ENCODE peak calls at places on chromosomes 11 and 22, in seven cellular contexts. One of them, this sample, is unnamed. For H3K9me3, the result is how much of the 10 kb centered on the place peaks cover.

GRCh38 chr11:129423426-129423825 is 47.8 kb downstream of the BARX2 start:
- DNase-seq in HCT116: no peak
- DNase-seq in GM12878: no peak
- DNase-seq in H1: no peak
- DNase-seq in SK-N-SH: no peak
- DNase-seq in A549: no peak
- DNase-seq in K562: no peak
- DNase-seq in this sample: no peak

GRCh38 chr11:76694664-76695063 is 24.1 kb upstream of the LRRC32 start:
- DNase-seq in A549: peak
- DNase-seq in H1: no peak
- DNase-seq in GM12878: no peak
- DNase-seq in HCT116: no peak
- DNase-seq in K562: no peak
- DNase-seq in SK-N-SH: no peak
- DNase-seq in this sample: peak

GRCh38 chr22:50700387-50701075 is 27.9 kb downstream of the SHANK3 start:
- DNase-seq in GM12878: no peak
- DNase-seq in A549: no peak
- DNase-seq in SK-N-SH: no peak
- DNase-seq in H1: no peak
- DNase-seq in HCT116: no peak
- DNase-seq in K562: no peak
- DNase-seq in this sample: peak

GRCh38 chr11:23959466-23959865 is 537.4 kb upstream of the LUZP2 start:
- DNase-seq in SK-N-SH: no peak
- DNase-seq in GM12878: no peak
- DNase-seq in A549: no peak
- DNase-seq in K562: no peak
- DNase-seq in H1: no peak
- DNase-seq in HCT116: no peak
- DNase-seq in this sample: no peak

GRCh38 chr11:114208371-114208770 is 87.8 kb upstream of the NNMT start:
- DNase-seq in SK-N-SH: no peak
- DNase-seq in A549: no peak
- DNase-seq in H1: no peak
- DNase-seq in K562: no peak
- DNase-seq in GM12878: no peak
- DNase-seq in HCT116: no peak
- DNase-seq in this sample: no peak

GRCh38 chr22:22042009-22042408 is 59.4 kb upstream of the TOP3B start:
- DNase-seq in K562: peak
- DNase-seq in H1: no peak
- DNase-seq in GM12878: peak
- DNase-seq in A549: no peak
- DNase-seq in SK-N-SH: no peak
- DNase-seq in HCT116: no peak
- DNase-seq in this sample: no peak

GRCh38 chr11:64036081-64037026 is 623 bp downstream of the FLRT1 start:
- DNase-seq in H1: no peak
- DNase-seq in GM12878: no peak
- DNase-seq in K562: peak
- DNase-seq in HCT116: no peak
- DNase-seq in A549: no peak
- DNase-seq in SK-N-SH: peak
- DNase-seq in this sample: no peak

GRCh38 chr11:48066881-48067800 is 86.8 kb downstream of the PTPRJ start:
- DNase-seq in K562: no peak
- DNase-seq in A549: no peak
- DNase-seq in HCT116: no peak
- DNase-seq in H1: no peak
- DNase-seq in GM12878: no peak
- DNase-seq in SK-N-SH: no peak
- DNase-seq in this sample: peak

GRCh38 chr22:22023581-22024137 is 41.1 kb upstream of the TOP3B start:
- DNase-seq in HCT116: no peak
- DNase-seq in K562: peak
- DNase-seq in GM12878: no peak
- DNase-seq in SK-N-SH: no peak
- DNase-seq in A549: no peak
- DNase-seq in H1: no peak
- DNase-seq in this sample: no peak

GRCh38 chr11:119759324-119759723 is 30.3 kb upstream of the NECTIN1 start:
- DNase-seq in GM12878: no peak
- DNase-seq in H1: no peak
- DNase-seq in HCT116: peak
- DNase-seq in A549: no peak
- DNase-seq in K562: peak
- DNase-seq in SK-N-SH: no peak
- DNase-seq in this sample: no peak

GRCh38 chr11:71212871-71213559 is 39.4 kb downstream of the SHANK2 start:
- DNase-seq in K562: no peak
- DNase-seq in HCT116: no peak
- DNase-seq in H1: no peak
- DNase-seq in GM12878: no peak
- DNase-seq in A549: no peak
- DNase-seq in SK-N-SH: no peak
- DNase-seq in this sample: no peak

GRCh38 chr11:79503028-79503427 is 62.2 kb upstream of the TENM4 start:
- DNase-seq in SK-N-SH: no peak
- DNase-seq in HCT116: no peak
- DNase-seq in H1: no peak
- DNase-seq in GM12878: no peak
- DNase-seq in A549: no peak
- DNase-seq in K562: no peak
- DNase-seq in this sample: no peak

GRCh38 chr11:102244681-102245409 is 72.4 kb upstream of the BIRC3 start:
- DNase-seq in H1: no peak
- DNase-seq in GM12878: no peak
- DNase-seq in A549: peak
- DNase-seq in SK-N-SH: no peak
- DNase-seq in HCT116: peak
- DNase-seq in K562: no peak
- DNase-seq in this sample: no peak

GRCh38 chr22:45994516-45995404 is 17.8 kb upstream of the WNT7B start:
- DNase-seq in A549: peak
- DNase-seq in GM12878: no peak
- DNase-seq in K562: peak
- DNase-seq in SK-N-SH: peak
- DNase-seq in HCT116: no peak
- DNase-seq in H1: peak
- DNase-seq in this sample: peak

GRCh38 chr11:102453286-102453797 is 777 bp upstream of the TMEM123 start:
- DNase-seq in GM12878: no peak
- DNase-seq in SK-N-SH: peak
- DNase-seq in K562: no peak
- DNase-seq in H1: no peak
- DNase-seq in A549: no peak
- DNase-seq in HCT116: no peak
- DNase-seq in this sample: no peak

GRCh38 chr11:118628031-118628430 is 20.6 kb downstream of the PHLDB1 start:
- DNase-seq in H1: no peak
- DNase-seq in GM12878: no peak
- DNase-seq in HCT116: no peak
- DNase-seq in SK-N-SH: no peak
- DNase-seq in K562: no peak
- DNase-seq in A549: no peak
- DNase-seq in this sample: no peak

GRCh38 chr11:77195071-77195705 is 67.1 kb downstream of the MYO7A start:
- DNase-seq in K562: no peak
- DNase-seq in A549: no peak
- DNase-seq in SK-N-SH: no peak
- DNase-seq in H1: no peak
- DNase-seq in GM12878: no peak
- DNase-seq in HCT116: no peak
- DNase-seq in this sample: no peak

GRCh38 chr11:87219266-87219665 is 181.5 kb downstream of the TMEM135 start:
- DNase-seq in K562: no peak
- DNase-seq in SK-N-SH: no peak
- DNase-seq in H1: no peak
- DNase-seq in GM12878: peak
- DNase-seq in A549: no peak
- DNase-seq in HCT116: no peak
- DNase-seq in this sample: no peak

GRCh38 chr22:26170795-26171194 is 1.5 kb downstream of the SEZ6L start:
- DNase-seq in H1: peak
- DNase-seq in GM12878: no peak
- DNase-seq in K562: peak
- DNase-seq in SK-N-SH: peak
- DNase-seq in HCT116: no peak
- DNase-seq in A549: no peak
- DNase-seq in this sample: no peak

GRCh38 chr22:36417281-36417686 is 29.5 kb upstream of the MYH9 start:
- DNase-seq in K562: no peak
- DNase-seq in SK-N-SH: no peak
- DNase-seq in GM12878: no peak
- DNase-seq in HCT116: no peak
- DNase-seq in A549: no peak
- DNase-seq in H1: no peak
- DNase-seq in this sample: no peak

GRCh38 chr11:6606471-6607189 is 3.1 kb downstream of the ILK start:
- DNase-seq in K562: peak
- DNase-seq in SK-N-SH: peak
- DNase-seq in GM12878: no peak
- DNase-seq in A549: peak
- DNase-seq in H1: peak
- DNase-seq in HCT116: peak
- DNase-seq in this sample: peak

GRCh38 chr11:34266987-34267386 is 90.8 kb downstream of the ABTB2 start:
- DNase-seq in A549: no peak
- DNase-seq in H1: no peak
- DNase-seq in K562: no peak
- DNase-seq in HCT116: no peak
- DNase-seq in GM12878: no peak
- DNase-seq in SK-N-SH: no peak
- DNase-seq in this sample: no peak

GRCh38 chr22:33793464-33793863 is 126.8 kb downstream of the LARGE1 start:
- DNase-seq in GM12878: no peak
- DNase-seq in K562: no peak
- DNase-seq in SK-N-SH: no peak
- DNase-seq in A549: no peak
- DNase-seq in HCT116: no peak
- DNase-seq in H1: no peak
- DNase-seq in this sample: no peak

GRCh38 chr22:43238526-43239006 is 51.6 kb upstream of the TTLL12 start:
- DNase-seq in A549: no peak
- DNase-seq in GM12878: no peak
- DNase-seq in HCT116: no peak
- DNase-seq in H1: no peak
- DNase-seq in SK-N-SH: no peak
- DNase-seq in K562: no peak
- DNase-seq in this sample: no peak

GRCh38 chr22:48366591-48366990 is 1461.1 kb downstream of the BRD1 start:
- DNase-seq in K562: no peak
- DNase-seq in H1: peak
- DNase-seq in SK-N-SH: no peak
- DNase-seq in HCT116: no peak
- DNase-seq in GM12878: no peak
- DNase-seq in A549: no peak
- DNase-seq in this sample: no peak
- H3K9me3 ChIP-seq in K562: under half
- H3K9me3 ChIP-seq in H1: under half
- H3K9me3 ChIP-seq in SK-N-SH: under half
- H3K9me3 ChIP-seq in HCT116: under half
- H3K9me3 ChIP-seq in GM12878: under half
- H3K9me3 ChIP-seq in A549: under half
- H3K9me3 ChIP-seq in this sample: under half

GRCh38 chr11:75263944-75264349 is 23.4 kb downstream of the TPBGL start:
- DNase-seq in HCT116: no peak
- DNase-seq in K562: no peak
- DNase-seq in SK-N-SH: no peak
- DNase-seq in A549: no peak
- DNase-seq in H1: no peak
- DNase-seq in GM12878: no peak
- DNase-seq in this sample: peak
- TF ChIP-seq MAX in HCT116: no peak
- TF ChIP-seq MAX in K562: no peak
- TF ChIP-seq MAX in SK-N-SH: no peak
- TF ChIP-seq MAX in A549: no peak
- TF ChIP-seq MAX in H1: no peak
- TF ChIP-seq MAX in GM12878: no peak
- TF ChIP-seq MAX in this sample: no peak

GRCh38 chr11:116117326-116118137 is 613.3 kb upstream of the CADM1 start:
- DNase-seq in HCT116: no peak
- DNase-seq in SK-N-SH: no peak
- DNase-seq in GM12878: no peak
- DNase-seq in A549: no peak
- DNase-seq in K562: no peak
- DNase-seq in H1: peak
- DNase-seq in this sample: no peak
- H3K9me3 ChIP-seq in HCT116: under half
- H3K9me3 ChIP-seq in SK-N-SH: under half
- H3K9me3 ChIP-seq in GM12878: under half
- H3K9me3 ChIP-seq in A549: under half
- H3K9me3 ChIP-seq in K562: under half
- H3K9me3 ChIP-seq in H1: under half
- H3K9me3 ChIP-seq in this sample: under half

DNA sequence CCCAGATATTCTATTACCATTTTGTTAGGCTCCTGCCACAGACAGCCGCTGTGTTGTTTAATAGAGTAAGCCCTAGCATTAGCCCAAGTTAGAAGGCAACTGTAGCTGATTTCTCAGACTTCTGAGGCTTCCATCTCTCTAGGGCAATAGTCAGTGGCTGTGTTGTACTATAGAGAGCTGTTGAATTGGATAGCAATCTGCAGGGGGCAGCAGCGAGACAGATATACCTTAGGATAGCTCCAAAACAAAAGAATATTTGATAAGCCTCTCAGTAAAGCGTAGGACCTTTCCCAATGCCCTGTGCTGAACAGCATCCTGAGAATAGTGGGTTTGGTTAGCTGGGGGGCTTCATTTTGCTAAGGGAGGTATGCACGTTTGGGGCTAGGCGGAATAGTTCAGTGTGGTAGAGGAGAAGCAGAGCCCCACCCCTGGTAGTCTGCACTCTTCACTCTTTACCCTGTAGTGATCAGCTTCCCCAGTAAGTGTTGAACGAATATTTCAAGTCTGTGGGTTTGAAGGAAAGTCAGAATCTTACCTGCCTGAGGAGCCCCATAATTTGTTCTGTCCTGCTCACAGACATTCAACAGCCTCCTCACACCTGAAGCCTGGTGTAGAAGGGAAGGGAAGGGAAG is 515.1 kb downstream of the INSC start:
- DNase-seq in HCT116: peak
- DNase-seq in K562: peak
- DNase-seq in GM12878: no peak
- DNase-seq in A549: peak
- DNase-seq in SK-N-SH: no peak
- DNase-seq in H1: peak
- DNase-seq in this sample: no peak
- TF ChIP-seq MAX in HCT116: no peak
- TF ChIP-seq MAX in K562: no peak
- TF ChIP-seq MAX in GM12878: no peak
- TF ChIP-seq MAX in A549: no peak
- TF ChIP-seq MAX in SK-N-SH: no peak
- TF ChIP-seq MAX in H1: no peak
- TF ChIP-seq MAX in this sample: no peak

GRCh38 chr22:47453049-47453448 is 690.6 kb downstream of the TBC1D22A start:
- DNase-seq in H1: no peak
- DNase-seq in K562: no peak
- DNase-seq in HCT116: no peak
- DNase-seq in A549: no peak
- DNase-seq in SK-N-SH: no peak
- DNase-seq in GM12878: no peak
- DNase-seq in this sample: no peak
- H3K9me3 ChIP-seq in H1: half or more
- H3K9me3 ChIP-seq in K562: under half
- H3K9me3 ChIP-seq in HCT116: under half
- H3K9me3 ChIP-seq in A549: under half
- H3K9me3 ChIP-seq in SK-N-SH: under half
- H3K9me3 ChIP-seq in GM12878: under half
- H3K9me3 ChIP-seq in this sample: under half